ENCODE peak calls at places on chromosome 9, in eight cellular contexts. K is foreskin fibroblast, R is psoas muscle, C is endothelial cell of umbilical vein, U is uterus, X is breast epithelium, F is heart right ventricle, T is mammary epithelial cell. N is an unnamed sample.

GRCh38 chr9:137270929-137271695 is 6.4 kb upstream of the TOR4A start:
- DNase-seq in K (no peak), R (no peak), C (no peak), U (no peak), X (no peak), F (no peak), T (no peak), N (no peak)

GRCh38 chr9:119375892-119376291 is 6.7 kb upstream of the BRINP1 start:
- DNase-seq in K (no peak), R (no peak), C (no peak), U (no peak), X (no peak), F (no peak), T (peak; percentile 33), N (no peak)

GRCh38 chr9:75993434-75993833 is 103.0 kb downstream of the PCSK5 start:
- DNase-seq in K (peak; percentile 21), R (no peak), C (peak; percentile 66), U (no peak), X (no peak), F (no peak), T (peak; percentile 52), N (no peak)

GRCh38 chr9:18985464-18985951 is 47.5 kb downstream of the SAXO1 start:
- DNase-seq in K (no peak), R (no peak), C (no peak), U (no peak), X (no peak), F (no peak), T (no peak), N (no peak)

GRCh38 chr9:109411069-109411761 is 86.9 kb downstream of the PTPN3 start:
- DNase-seq in K (no peak), R (no peak), C (no peak), U (no peak), X (no peak), F (no peak), T (no peak), N (no peak)

GRCh38 chr9:136776947-136777346 is 12.6 kb upstream of the LCN15 start:
- DNase-seq in K (no peak), R (peak; percentile 10), C (no peak), U (no peak), X (no peak), F (no peak), T (no peak), N (no peak)

GRCh38 chr9:69131682-69132081 is 42.4 kb upstream of the TJP2 start:
- DNase-seq in K (peak; percentile 91), R (peak; percentile 58), C (peak; percentile 53), U (peak; percentile 34), X (no peak), F (no peak), T (peak; percentile 98), N (no peak)

GRCh38 chr9:136311433-136312375 is 7.8 kb upstream of the CCDC187 start:
- DNase-seq in K (no peak), R (no peak), C (no peak), U (no peak), X (no peak), F (peak; percentile 12), T (no peak), N (no peak)

GRCh38 chr9:88820055-88820454 is 171.2 kb upstream of the S1PR3 start:
- DNase-seq in K (no peak), R (no peak), C (no peak), U (no peak), X (no peak), F (no peak), T (peak; percentile 33), N (no peak)

GRCh38 chr9:34536685-34537084 is 13.9 kb upstream of the ENHO start:
- DNase-seq in K (no peak), R (no peak), C (no peak), U (no peak), X (no peak), F (no peak), T (no peak), N (no peak)

GRCh38 chr9:87601175-87601574 is 103.5 kb downstream of the DAPK1 start:
- DNase-seq in K (no peak), R (no peak), C (no peak), U (no peak), X (no peak), F (no peak), T (no peak), N (no peak)

GRCh38 chr9:98778711-98779530 is 17.4 kb downstream of the ANKS6 start:
- DNase-seq in K (no peak), R (no peak), C (peak; percentile 94), U (no peak), X (no peak), F (no peak), T (no peak), N (no peak)

GRCh38 chr9:104386425-104387069 is 117.5 kb upstream of the OR13F1 start:
- DNase-seq in K (peak; percentile 1), R (no peak), C (peak; percentile 20), U (no peak), X (no peak), F (no peak), T (peak; percentile 27), N (no peak)

GRCh38 chr9:109945571-109945970 is 165.6 kb downstream of the PALM2AKAP2 start:
- DNase-seq in K (no peak), R (no peak), C (no peak), U (no peak), X (no peak), F (no peak), T (no peak), N (no peak)

GRCh38 chr9:75001719-75002421 is 26.2 kb downstream of the CARNMT1 start:
- DNase-seq in K (peak; percentile 68), R (no peak), C (peak; percentile 82), U (no peak), X (no peak), F (no peak), T (peak; percentile 58), N (no peak)

GRCh38 chr9:121323449-121324151 is 46.5 kb downstream of the STOM start:
- DNase-seq in K (no peak), R (no peak), C (no peak), U (no peak), X (no peak), F (no peak), T (no peak), N (no peak)

GRCh38 chr9:121321039-121321503 is 49.0 kb downstream of the STOM start:
- DNase-seq in K (no peak), R (no peak), C (no peak), U (no peak), X (no peak), F (no peak), T (no peak), N (no peak)

GRCh38 chr9:121324316-121324715 is 45.7 kb downstream of the STOM start:
- DNase-seq in K (no peak), R (no peak), C (no peak), U (no peak), X (no peak), F (no peak), T (no peak), N (no peak)

GRCh38 chr9:121322037-121322736 is 47.9 kb downstream of the STOM start:
- DNase-seq in K (peak; percentile 85), R (no peak), C (peak; percentile 88), U (no peak), X (no peak), F (no peak), T (peak; percentile 96), N (no peak)

GRCh38 chr9:121322737-121323448 is 47.2 kb downstream of the STOM start:
- DNase-seq in K (no peak), R (no peak), C (no peak), U (no peak), X (no peak), F (no peak), T (no peak), N (no peak)
- H3K4me3 ChIP-seq in K (no peak overlapping the region), R (no peak overlapping the region), C (no peak overlapping the region), U (no peak overlapping the region), X (no peak overlapping the region), F (no peak overlapping the region), T (no peak overlapping the region), N (no peak overlapping the region)

GRCh38 chr9:132717326-132717945 is 47.2 kb downstream of the GTF3C4 start:
- DNase-seq in K (no peak), R (no peak), C (no peak), U (no peak), X (no peak), F (no peak), T (no peak), N (no peak)
- H3K4me3 ChIP-seq in K (no peak overlapping the region), R (no peak overlapping the region), C (no peak overlapping the region), U (no peak overlapping the region), X (no peak overlapping the region), F (no peak overlapping the region), T (no peak overlapping the region), N (no peak overlapping the region)

GRCh38 chr9:128657344-128657704 is 677 bp upstream of the DYNC2I2 start:
- DNase-seq in K (no peak), R (no peak), C (no peak), U (no peak), X (no peak), F (no peak), T (no peak), N (no peak)
- H3K4me3 ChIP-seq in K (peak overlapping the region; percentile 55), R (peak overlapping the region; percentile 82), C (no peak overlapping the region), U (peak overlapping the region; percentile 56), X (peak overlapping the region; percentile 76), F (peak overlapping the region; percentile 65), T (no peak overlapping the region), N (no peak overlapping the region)

GRCh38 chr9:15423328-15423985 is 781 bp downstream of the SNAPC3 start:
- DNase-seq in K (no peak), R (no peak), C (peak; percentile 56), U (no peak), X (no peak), F (no peak), T (peak; percentile 38), N (no peak)

GRCh38 chr9:15420796-15421195 is 1.9 kb upstream of the SNAPC3 start:
- DNase-seq in K (no peak), R (no peak), C (no peak), U (no peak), X (no peak), F (no peak), T (no peak), N (no peak)

GRCh38 chr9:15417626-15418025 is 5.0 kb upstream of the SNAPC3 start:
- DNase-seq in K (no peak), R (no peak), C (no peak), U (no peak), X (no peak), F (no peak), T (no peak), N (no peak)

GRCh38 chr9:15422355-15423327 is at the start of gene SNAPC3:
- DNase-seq in K (peak; percentile 95), R (peak; percentile 97), C (peak; percentile 98), U (peak; percentile 92), X (peak; percentile 89), F (peak; percentile 95), T (peak; percentile 93), N (peak; percentile 76)

GRCh38 chr9:15421532-15421931 is 1.1 kb upstream of the SNAPC3 start:
- DNase-seq in K (no peak), R (no peak), C (no peak), U (no peak), X (no peak), F (no peak), T (no peak), N (no peak)
- H3K4me3 ChIP-seq in K (no peak overlapping the region), R (no peak overlapping the region), C (no peak overlapping the region), U (no peak overlapping the region), X (no peak overlapping the region), F (no peak overlapping the region), T (no peak overlapping the region), N (no peak overlapping the region)